ENCODE peak calls at places on chromosomes 4 and X, in nine cellular contexts. Y, T, W, O, A, D, N, L and C are unnamed samples.

GRCh38 chr4:84685105-84685504 is 102.2 kb downstream of the CDS1 start:
- DNase-seq in Y (no peak), T (no peak), W (no peak), O (no peak), A (no peak), D (no peak), N (no peak), L (no peak), C (no peak)

GRCh38 chrX:54695816-54696487 is 102.1 kb downstream of the ITIH6 start:
- DNase-seq in Y (no peak), T (peak), W (peak), O (no peak), A (no peak), D (no peak), N (no peak), L (no peak), C (no peak)

GRCh38 chrX:106791495-106791894 is 11.0 kb upstream of the TBC1D8B start:
- DNase-seq in Y (no peak), T (no peak), W (no peak), O (no peak), A (no peak), D (no peak), N (no peak), L (no peak), C (no peak)

GRCh38 chr4:118282692-118283091 is 70.1 kb downstream of the PRSS12 start:
- DNase-seq in Y (no peak), T (no peak), W (no peak), O (no peak), A (no peak), D (no peak), N (no peak), L (no peak), C (no peak)

GRCh38 chr4:125266901-125267601 is 47.7 kb upstream of the FAT4 start:
- DNase-seq in Y (no peak), T (no peak), W (no peak), O (no peak), A (no peak), D (no peak), N (no peak), L (no peak), C (no peak)

GRCh38 chr4:97774347-97774989 is 368.8 kb downstream of the STPG2 start:
- DNase-seq in Y (no peak), T (no peak), W (no peak), O (no peak), A (no peak), D (no peak), N (no peak), L (no peak), C (no peak)

GRCh38 chr4:111802191-111802590 is 343.1 kb upstream of the FAM241A start:
- DNase-seq in Y (no peak), T (no peak), W (no peak), O (no peak), A (no peak), D (no peak), N (no peak), L (no peak), C (no peak)

GRCh38 chrX:40105791-40106676 is 8.3 kb upstream of the BCOR start:
- DNase-seq in Y (peak), T (no peak), W (peak), O (peak), A (peak), D (no peak), N (peak), L (no peak), C (peak)

GRCh38 chr4:72430050-72430449 is 139.0 kb downstream of the ADAMTS3 start:
- DNase-seq in Y (no peak), T (no peak), W (no peak), O (no peak), A (no peak), D (no peak), N (no peak), L (no peak), C (no peak)

GRCh38 chrX:17860811-17861495 is at the start of gene RAI2:
- DNase-seq in Y (peak), T (no peak), W (peak), O (peak), A (peak), D (no peak), N (peak), L (peak), C (peak)

GRCh38 chr4:14375816-14376215 is 626.5 kb upstream of the CPEB2 start:
- DNase-seq in Y (no peak), T (no peak), W (no peak), O (no peak), A (no peak), D (no peak), N (no peak), L (no peak), C (no peak)

GRCh38 chr4:128869801-128870509 is 60.5 kb downstream of the JADE1 start:
- DNase-seq in Y (no peak), T (no peak), W (no peak), O (no peak), A (no peak), D (no peak), N (peak), L (no peak), C (no peak)

GRCh38 chr4:88443486-88443885 is 13.4 kb upstream of the HERC5 start:
- DNase-seq in Y (no peak), T (no peak), W (no peak), O (no peak), A (no peak), D (no peak), N (no peak), L (no peak), C (no peak)

GRCh38 chr4:37483610-37484009 is 202.6 kb downstream of the RELL1 start:
- DNase-seq in Y (no peak), T (no peak), W (no peak), O (no peak), A (no peak), D (no peak), N (no peak), L (no peak), C (no peak)

GRCh38 chr4:5592272-5592671 is 116.1 kb downstream of the EVC2 start:
- DNase-seq in Y (no peak), T (no peak), W (no peak), O (no peak), A (no peak), D (no peak), N (no peak), L (no peak), C (no peak)

GRCh38 chrX:149365061-149365460 is 140.0 kb downstream of the IDS start:
- DNase-seq in Y (no peak), T (no peak), W (no peak), O (no peak), A (no peak), D (no peak), N (no peak), L (no peak), C (no peak)
- TF ChIP-seq EP300 in Y (no peak), T (no peak), W (no peak), O (no peak), A (no peak), D (no peak), N (no peak), L (no peak), C (no peak)

DNA sequence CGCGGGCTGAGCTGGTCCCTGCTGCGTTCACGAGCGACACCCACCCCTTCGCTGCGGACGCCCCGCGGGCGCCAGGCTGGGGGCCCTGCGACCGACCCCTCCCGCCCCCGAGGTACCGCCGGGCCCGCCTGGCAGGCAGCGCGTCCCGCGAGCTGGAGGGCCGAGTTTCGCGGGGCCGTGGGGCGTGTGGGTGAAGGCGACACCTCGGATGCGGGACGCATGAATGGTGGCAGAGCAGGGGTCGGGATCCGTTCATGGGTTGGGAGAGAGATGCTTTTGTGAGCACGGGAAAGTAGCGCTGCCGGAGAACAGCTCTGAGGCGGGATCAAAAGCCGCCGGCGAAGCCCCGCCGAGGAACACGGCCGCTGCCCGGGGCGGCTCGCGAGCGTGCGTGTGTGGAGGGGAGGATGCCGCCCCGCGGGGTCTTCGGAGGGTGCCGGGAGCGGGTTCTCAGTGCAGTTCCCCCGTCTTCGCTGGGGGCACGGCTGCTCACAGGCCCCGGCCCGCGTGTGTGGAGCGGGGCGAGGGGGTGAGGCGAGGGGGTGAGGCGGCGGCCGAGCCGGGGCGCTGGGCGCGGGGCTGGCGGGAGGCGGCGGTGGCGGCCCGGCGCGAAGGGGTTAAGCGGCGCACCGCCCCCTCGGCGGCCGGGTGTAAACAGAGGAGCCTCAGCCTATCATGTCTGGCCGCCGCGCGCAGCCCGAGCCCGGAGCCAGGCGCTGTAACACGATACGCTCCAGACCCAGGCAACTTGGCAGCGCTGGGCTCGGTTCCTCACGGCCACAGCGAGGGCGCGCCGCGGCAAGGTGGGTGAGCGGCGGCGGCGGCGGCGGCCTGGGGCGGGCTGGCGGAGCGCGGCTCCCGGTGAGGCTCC is 205.3 kb downstream of the TENM3 start:
- DNase-seq in Y (peak), T (no peak), W (peak), O (peak), A (peak), D (no peak), N (peak), L (peak), C (peak)
- TF ChIP-seq POLR2AphosphoS5 in Y (peak), T (no peak), W (peak), O (peak), A (no peak), D (peak), N (peak), L (no peak), C (peak)

GRCh38 chr4:123554263-123554662 is 157.7 kb downstream of the SPRY1 start:
- DNase-seq in Y (no peak), T (no peak), W (no peak), O (no peak), A (no peak), D (no peak), N (no peak), L (no peak), C (no peak)

GRCh38 chr4:123553733-123554132 is 157.1 kb downstream of the SPRY1 start:
- DNase-seq in Y (no peak), T (no peak), W (no peak), O (no peak), A (no peak), D (no peak), N (no peak), L (no peak), C (no peak)

GRCh38 chr4:123555500-123556273 is 159.1 kb downstream of the SPRY1 start:
- DNase-seq in Y (peak), T (no peak), W (no peak), O (peak), A (no peak), D (no peak), N (no peak), L (peak), C (peak)

GRCh38 chr4:123556526-123556925 is 159.9 kb downstream of the SPRY1 start:
- DNase-seq in Y (no peak), T (no peak), W (no peak), O (no peak), A (no peak), D (no peak), N (no peak), L (no peak), C (no peak)

DNA sequence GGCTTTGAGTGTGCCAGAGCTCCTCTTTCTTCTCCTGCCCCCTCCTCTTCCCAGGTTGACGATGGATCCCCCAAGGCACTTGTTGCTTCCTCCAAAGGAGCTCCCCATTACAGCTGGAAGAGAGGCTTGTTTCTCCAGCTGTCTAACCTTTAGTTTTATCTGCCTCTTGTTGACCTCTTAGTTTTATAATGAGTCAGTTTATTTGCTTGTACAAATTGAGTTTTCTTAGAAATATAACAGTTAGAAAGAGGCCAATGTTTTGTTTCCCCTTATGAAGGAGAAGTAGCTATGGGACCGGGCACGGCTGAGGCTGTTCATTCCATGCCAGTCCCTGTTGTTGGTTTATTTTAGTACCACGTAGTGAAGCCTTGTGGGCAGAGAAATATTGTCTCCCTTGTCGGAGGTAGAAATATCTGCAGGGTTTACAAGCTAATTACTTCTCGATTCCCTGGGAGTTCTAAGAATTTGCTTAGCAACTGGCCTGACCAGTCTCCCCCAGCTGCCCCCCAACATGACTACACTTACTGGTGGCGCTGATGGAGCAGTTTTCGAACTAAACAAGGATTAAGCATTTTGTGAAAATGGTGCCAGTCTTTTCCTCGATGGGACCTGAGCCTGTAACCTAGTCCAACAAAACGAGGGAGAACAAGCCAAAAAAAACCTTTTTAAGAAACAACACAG is 158.4 kb downstream of the SPRY1 start:
- DNase-seq in Y (peak), T (no peak), W (no peak), O (no peak), A (no peak), D (no peak), N (no peak), L (no peak), C (no peak)
- TF ChIP-seq EP300 in Y (no peak), T (no peak), W (no peak), O (no peak), A (no peak), D (no peak), N (no peak), L (no peak), C (no peak)

GRCh38 chr4:48270516-48270897 is 869 bp upstream of the TEC start:
- DNase-seq in Y (no peak), T (no peak), W (no peak), O (no peak), A (no peak), D (no peak), N (no peak), L (no peak), C (no peak)

GRCh38 chr4:48271048-48271452 is 1.4 kb upstream of the TEC start:
- DNase-seq in Y (no peak), T (peak), W (no peak), O (no peak), A (no peak), D (no peak), N (no peak), L (no peak), C (no peak)

GRCh38 chr4:48271626-48272025 is 2.0 kb upstream of the TEC start:
- DNase-seq in Y (no peak), T (no peak), W (no peak), O (no peak), A (no peak), D (no peak), N (no peak), L (no peak), C (no peak)

GRCh38 chr4:48268956-48269860 is at the start of gene TEC:
- DNase-seq in Y (peak), T (no peak), W (peak), O (peak), A (peak), D (no peak), N (peak), L (peak), C (peak)

GRCh38 chr4:48269861-48270515 is 350 bp upstream of the TEC start:
- DNase-seq in Y (peak), T (peak), W (peak), O (peak), A (peak), D (peak), N (peak), L (peak), C (peak)
- TF ChIP-seq POLR2AphosphoS5 in Y (peak), T (no peak), W (peak), O (peak), A (peak), D (peak), N (no peak), L (no peak), C (no peak)